ENCODE peak calls at places on chromosome 22, in five cellular contexts. X is breast epithelium, N is body of pancreas, B is HCT116, D is thyroid gland. V is an unnamed sample. For H3K4me1, the result is how much of the 10 kb centered on the place peaks cover.

GRCh38 chr22:48908547-48908946 is 919.1 kb downstream of the BRD1 start:
- DNase-seq in X (no peak), N (no peak), B (no peak), D (no peak), V (no peak)

GRCh38 chr22:44248926-44249325 is 63.8 kb downstream of the SHISAL1 start:
- DNase-seq in X (peak), N (no peak), B (no peak), D (no peak), V (no peak)

GRCh38 chr22:41862160-41862529 is 29.2 kb downstream of the SREBF2 start:
- DNase-seq in X (no peak), N (no peak), B (no peak), D (no peak), V (peak)

GRCh38 chr22:43376765-43377485 is 33.8 kb upstream of the SCUBE1 start:
- DNase-seq in X (no peak), N (peak), B (no peak), D (peak), V (no peak)

GRCh38 chr22:19508024-19508776 is 16.0 kb downstream of the CLDN5 start:
- DNase-seq in X (no peak), N (no peak), B (no peak), D (no peak), V (no peak)

GRCh38 chr22:19875531-19876313 is 21.0 kb upstream of the GNB1L start:
- DNase-seq in X (no peak), N (no peak), B (no peak), D (no peak), V (no peak)

GRCh38 chr22:25786165-25786564 is 44.2 kb downstream of the MYO18B start:
- DNase-seq in X (no peak), N (no peak), B (no peak), D (no peak), V (no peak)

GRCh38 chr22:20430641-20431519 is 6.7 kb downstream of the SCARF2 start:
- DNase-seq in X (no peak), N (peak), B (peak), D (peak), V (peak)

GRCh38 chr22:44331881-44332714 is 19.3 kb upstream of the SHISAL1 start:
- DNase-seq in X (no peak), N (no peak), B (no peak), D (no peak), V (peak)

GRCh38 chr22:48947636-48948035 is 880.0 kb downstream of the BRD1 start:
- DNase-seq in X (no peak), N (no peak), B (no peak), D (no peak), V (no peak)

GRCh38 chr22:24841261-24841660 is 35.2 kb downstream of the SGSM1 start:
- DNase-seq in X (no peak), N (peak), B (no peak), D (no peak), V (no peak)

GRCh38 chr22:35465109-35465701 is 65.3 kb downstream of the MCM5 start:
- DNase-seq in X (no peak), N (peak), B (no peak), D (no peak), V (peak)

GRCh38 chr22:35315141-35315854 is 15.6 kb downstream of the TOM1 start:
- DNase-seq in X (no peak), N (no peak), B (no peak), D (no peak), V (no peak)

GRCh38 chr22:42688241-42688913 is 32.3 kb downstream of the A4GALT start:
- DNase-seq in X (peak), N (peak), B (no peak), D (peak), V (peak)

GRCh38 chr22:47698906-47699305 is 936.5 kb downstream of the TBC1D22A start:
- DNase-seq in X (no peak), N (no peak), B (no peak), D (no peak), V (peak)

GRCh38 chr22:36612458-36612857 is 83.5 kb upstream of the EIF3D start:
- DNase-seq in X (no peak), N (peak), B (no peak), D (no peak), V (no peak)

GRCh38 chr22:42519544-42520237 is at the start of gene RRP7A:
- DNase-seq in X (peak), N (peak), B (no peak), D (peak), V (peak)

GRCh38 chr22:41560095-41560487 is 719 bp upstream of the CSDC2 start:
- DNase-seq in X (no peak), N (no peak), B (no peak), D (no peak), V (peak)

GRCh38 chr22:27278986-27279385 is 522.6 kb downstream of the MN1 start:
- DNase-seq in X (peak), N (no peak), B (no peak), D (no peak), V (no peak)

GRCh38 chr22:44247923-44248892 is 64.5 kb downstream of the SHISAL1 start:
- DNase-seq in X (peak), N (no peak), B (no peak), D (no peak), V (no peak)

GRCh38 chr22:38874529-38875222 is 2.7 kb upstream of the CBX6 start:
- DNase-seq in X (peak), N (no peak), B (no peak), D (no peak), V (no peak)

GRCh38 chr22:37486224-37486845 is at the start of gene MFNG:
- DNase-seq in X (peak), N (peak), B (no peak), D (peak), V (peak)

GRCh38 chr22:42928969-42929837 is 72.1 kb upstream of the ARFGAP3 start:
- DNase-seq in X (peak), N (peak), B (no peak), D (no peak), V (no peak)

GRCh38 chr22:33036881-33037280 is 21.3 kb downstream of the SYN3 start:
- DNase-seq in X (no peak), N (no peak), B (no peak), D (no peak), V (no peak)

GRCh38 chr22:46053563-46054090 is 76.7 kb upstream of the WNT7B start:
- DNase-seq in X (peak), N (peak), B (no peak), D (peak), V (peak)

GRCh38 chr22:46051646-46052045 is 74.7 kb upstream of the WNT7B start:
- DNase-seq in X (no peak), N (no peak), B (no peak), D (no peak), V (peak)

GRCh38 chr22:46050916-46051614 is 74.1 kb upstream of the WNT7B start:
- DNase-seq in X (peak), N (no peak), B (no peak), D (no peak), V (peak)

GRCh38 chr22:46052801-46053562 is 76.0 kb upstream of the WNT7B start:
- DNase-seq in X (peak), N (peak), B (no peak), D (peak), V (peak)

GRCh38 chr22:46052331-46052771 is 75.4 kb upstream of the WNT7B start:
- DNase-seq in X (peak), N (no peak), B (no peak), D (no peak), V (peak)
- H3K4me1 ChIP-seq in X (under half), N (half or more), B (under half), D (under half), V (half or more)

DNA sequence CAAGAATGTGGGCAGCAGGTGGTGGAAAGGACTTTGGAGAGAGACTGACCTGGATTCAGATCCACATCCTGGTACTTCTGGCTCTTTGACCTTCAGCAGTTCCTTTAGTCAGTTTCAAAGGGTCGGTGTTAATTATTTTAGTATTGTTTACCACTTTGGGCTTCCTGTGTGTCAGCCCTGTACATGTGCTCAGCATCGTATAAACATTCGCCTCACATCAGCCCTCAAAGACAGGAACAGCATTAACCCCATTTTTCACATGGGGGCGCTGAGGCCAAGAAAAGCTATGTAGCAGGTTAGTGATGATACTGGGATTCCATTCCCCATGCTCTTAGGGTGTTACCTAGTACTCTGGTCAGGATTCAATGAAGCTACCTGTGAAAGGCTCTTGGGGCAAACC is 72.1 kb upstream of the YWHAH start:
- DNase-seq in X (no peak), N (peak), B (no peak), D (no peak), V (no peak)
- TF ChIP-seq CTCF in X (no peak), N (no peak), B (peak), D (no peak), V (no peak)

GRCh38 chr22:49962012-49962750 is 1.6 kb downstream of the PIM3 start:
- DNase-seq in X (peak), N (peak), B (no peak), D (peak), V (peak)
- TF ChIP-seq POLR2A in X (no peak), N (peak), B (no peak), D (no peak), V (no peak)

GRCh38 chr22:40189979-40190378 is 12.3 kb downstream of the TNRC6B start:
- DNase-seq in X (no peak), N (no peak), B (no peak), D (no peak), V (no peak)
- H3K4me1 ChIP-seq in X (under half), N (half or more), B (under half), D (under half), V (under half)

GRCh38 chr22:21450320-21450831 is 16.8 kb upstream of the TMEM191C start:
- DNase-seq in X (no peak), N (peak), B (no peak), D (no peak), V (peak)
- TF ChIP-seq CTCF in X (no peak), N (no peak), B (peak), D (no peak), V (no peak)

V was measured in testis.